ENCODE peak calls at places on chromosomes 1 and 21, in four cellular contexts. Q is WTC11, R is AG04449, I is kidney. Z is an unnamed sample.

GRCh38 chr1:26290061-26290415 is 10.2 kb downstream of the SH3BGRL3 start:
- DNase-seq in Q (no peak), R (no peak), I (no peak), Z (no peak)

GRCh38 chr1:197126698-197127097 is 19.8 kb downstream of the ASPM start:
- DNase-seq in Q (no peak), I (no peak), R (no peak), Z (no peak)

GRCh38 chr1:26607191-26607590 is 77.6 kb downstream of the RPS6KA1 start:
- DNase-seq in I (no peak), R (no peak), Q (no peak), Z (no peak)

GRCh38 chr1:1161078-1161682 is 12.5 kb upstream of the TTLL10 start:
- DNase-seq in I (no peak), R (no peak), Q (no peak), Z (no peak)

GRCh38 chr1:199404191-199404590 is 623.3 kb upstream of the NR5A2 start:
- DNase-seq in R (no peak), Q (no peak), I (no peak), Z (no peak)

GRCh38 chr21:34807146-34807880 is 138.5 kb downstream of the CLIC6 start:
- DNase-seq in R (peak; percentile 82), Q (no peak), I (no peak), Z (peak; percentile 64)

GRCh38 chr1:168470821-168471473 is 72.8 kb downstream of the XCL2 start:
- DNase-seq in I (no peak), R (peak; percentile 65), Q (no peak), Z (no peak)

GRCh38 chr21:14862794-14863720 is 201.7 kb downstream of the NRIP1 start:
- DNase-seq in R (no peak), Q (no peak), I (no peak), Z (no peak)

GRCh38 chr1:20442920-20443625 is 42.9 kb downstream of the CAMK2N1 start:
- DNase-seq in R (no peak), Q (no peak), I (no peak), Z (no peak)

GRCh38 chr1:223620297-223620900 is 45.1 kb downstream of the CAPN8 start:
- DNase-seq in R (no peak), I (no peak), Q (no peak), Z (no peak)

GRCh38 chr1:87787551-87787950 is 458.9 kb downstream of the LMO4 start:
- DNase-seq in I (no peak), R (no peak), Q (no peak), Z (no peak)

GRCh38 chr1:26785611-26786436 is 1.9 kb upstream of the PIGV start:
- DNase-seq in I (no peak), Q (no peak), R (no peak), Z (no peak)

GRCh38 chr1:14887936-14888335 is 265.6 kb upstream of the TMEM51 start:
- DNase-seq in I (no peak), Q (no peak), R (no peak), Z (no peak)

GRCh38 chr1:44834328-44834727 is 8.7 kb downstream of the PTCH2 start:
- DNase-seq in R (no peak), I (no peak), Q (no peak), Z (no peak)

GRCh38 chr1:223142795-223143759 is at the start of gene TLR5:
- DNase-seq in I (peak; percentile 95), Q (peak; percentile 87), R (no peak), Z (peak; percentile 86)

GRCh38 chr1:114319480-114319879 is 165.8 kb upstream of the SYT6 start:
- DNase-seq in I (no peak), R (peak; percentile 38), Q (no peak), Z (no peak)

GRCh38 chr1:174726167-174726879 is 273.4 kb upstream of the CACYBP start:
- DNase-seq in Q (no peak), R (no peak), I (no peak), Z (peak; percentile 25)

GRCh38 chr21:25862112-25862511 is 127.3 kb downstream of the GABPA start:
- DNase-seq in R (no peak), I (no peak), Q (no peak), Z (no peak)

GRCh38 chr1:24910751-24911650 is 19.1 kb downstream of the RUNX3 start:
- DNase-seq in I (peak; percentile 80), Q (no peak), R (no peak), Z (no peak)

GRCh38 chr1:75514270-75514669 is 96.6 kb downstream of the SLC44A5 start:
- DNase-seq in R (no peak), I (no peak), Q (no peak), Z (no peak)

GRCh38 chr21:41719691-41720090 is 47.2 kb downstream of the RIPK4 start:
- DNase-seq in I (no peak), Q (no peak), R (no peak), Z (no peak)

GRCh38 chr1:29122662-29122986 is 1.1 kb downstream of the TMEM200B start:
- DNase-seq in I (no peak), Q (peak; percentile 55), R (no peak), Z (peak; percentile 55)

GRCh38 chr1:205749094-205749825 is 722 bp downstream of the NUCKS1 start:
- DNase-seq in R (peak; percentile 67), Q (peak; percentile 97), I (peak; percentile 98), Z (peak; percentile 98)

GRCh38 chr21:42666918-42667317 is 13.5 kb downstream of the PDE9A start:
- DNase-seq in Q (no peak), I (no peak), R (no peak), Z (no peak)

GRCh38 chr1:209405183-209405823 is 178.2 kb upstream of the CAMK1G start:
- DNase-seq in Q (no peak), I (no peak), R (no peak), Z (no peak)

GRCh38 chr1:90144820-90145219 is 149.9 kb downstream of the ZNF326 start:
- DNase-seq in Q (no peak), R (no peak), I (no peak), Z (no peak)

GRCh38 chr1:192979542-192979941 is 79.6 kb downstream of the UCHL5 start:
- DNase-seq in R (no peak), Q (no peak), I (no peak), Z (no peak)

GRCh38 chr21:23016617-23017016 is 2018.4 kb downstream of the NCAM2 start:
- DNase-seq in R (no peak), Q (peak; percentile 46), I (no peak), Z (no peak)
- TF ChIP-seq CTCF in R (no peak), Q (no peak), I (no peak), Z (no peak)

DNA sequence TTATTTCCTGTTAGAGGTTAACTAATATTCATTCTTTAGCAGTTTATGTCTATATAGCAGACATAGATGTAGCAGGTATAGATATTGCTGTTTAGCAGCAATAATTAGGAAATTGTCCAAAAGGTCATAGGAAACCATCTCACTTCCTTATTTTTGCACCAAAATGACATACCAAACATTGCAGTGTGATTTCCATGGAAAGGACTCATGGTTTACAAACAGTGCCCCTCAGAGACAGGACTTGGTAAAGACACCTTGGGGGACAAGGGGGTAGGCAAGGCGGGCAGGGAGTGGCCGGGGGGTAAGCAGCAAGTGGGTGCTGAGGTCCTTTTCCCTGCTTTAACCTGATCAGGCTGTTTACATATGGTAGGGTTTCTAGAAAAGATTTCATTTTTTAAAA is 30.5 kb downstream of the BATF3 start:
- DNase-seq in Q (no peak), I (no peak), R (no peak), Z (no peak)
- TF ChIP-seq CTCF in Q (peak; percentile 36), I (no peak), R (peak; percentile 19), Z (no peak)

GRCh38 chr1:39409055-39409816 is 82.2 kb upstream of the BMP8A start:
- DNase-seq in Q (peak; percentile 66), R (no peak), I (peak; percentile 81), Z (no peak)
- TF ChIP-seq CTCF in Q (no peak), R (no peak), I (no peak), Z (no peak)

GRCh38 chr1:6105763-6106162 is 60.1 kb downstream of the KCNAB2 start:
- DNase-seq in Q (no peak), I (peak; percentile 35), R (no peak), Z (no peak)
- TF ChIP-seq CTCF in Q (no peak), I (no peak), R (no peak), Z (no peak)

GRCh38 chr1:162699366-162699765 is 67.1 kb downstream of the DDR2 start:
- DNase-seq in R (no peak), I (no peak), Q (no peak), Z (no peak)
- TF ChIP-seq CTCF in R (no peak), I (no peak), Q (no peak), Z (no peak)

DNA sequence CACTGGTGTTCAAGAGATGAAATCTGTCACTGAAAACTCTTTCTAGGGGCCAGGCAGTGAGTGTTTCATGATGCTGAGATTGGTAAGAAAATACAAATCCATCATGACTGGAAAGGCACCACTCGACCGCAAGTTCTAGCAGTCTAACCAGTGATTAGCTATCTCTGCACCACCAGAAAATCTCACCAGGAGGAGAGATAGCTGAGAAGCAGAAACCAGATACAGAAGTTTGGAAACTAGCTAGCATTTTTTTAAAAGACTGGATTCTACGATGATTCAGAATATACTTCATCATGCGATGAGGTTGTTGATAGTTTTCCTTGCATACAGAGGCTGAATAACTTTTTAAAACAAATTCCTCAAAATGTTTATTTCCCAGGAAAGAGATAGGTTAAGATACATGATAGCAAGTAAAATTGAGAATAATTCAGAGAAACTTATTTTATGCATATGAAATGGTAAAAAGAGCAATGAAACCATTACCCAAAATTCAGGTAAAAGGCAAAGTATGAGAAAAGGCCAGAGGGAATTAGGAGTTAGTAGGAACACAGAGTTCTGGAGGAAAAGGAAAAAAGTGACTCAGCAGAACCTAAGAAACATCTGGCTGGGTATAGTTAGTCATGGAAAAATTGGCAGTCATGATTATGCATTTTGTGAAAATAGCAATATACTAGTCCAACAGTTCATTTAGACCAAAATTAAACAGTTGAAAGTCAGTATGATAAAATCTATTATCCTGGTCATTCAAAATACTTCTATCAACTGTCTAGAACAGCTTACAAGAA is 3.3 kb upstream of the F3 start:
- DNase-seq in Q (no peak), I (no peak), R (no peak), Z (no peak)
- TF ChIP-seq CTCF in Q (no peak), I (no peak), R (no peak), Z (no peak)